ENCODE peak calls at places on chromosomes 11 and 22, in four cellular contexts. F is left ventricle myocardium inferior, B is OCI-M1, W is A549. L is an unnamed sample.

GRCh38 chr22:48853627-48854240 is 973.9 kb downstream of the BRD1 start:
- DNase-seq in F (no peak), W (no peak), B (no peak), L (no peak)

GRCh38 chr22:17085277-17086091 is 684 bp downstream of the IL17RA start:
- DNase-seq in W (no peak), F (peak; percentile 48), B (no peak), L (peak; percentile 77)

GRCh38 chr22:47202819-47203553 is 440.5 kb downstream of the TBC1D22A start:
- DNase-seq in W (no peak), B (no peak), F (no peak), L (no peak)

GRCh38 chr22:20499769-20500168 is 4.2 kb upstream of the KLHL22 start:
- DNase-seq in W (no peak), B (no peak), F (no peak), L (no peak)

GRCh38 chr22:50521710-50522109 is 3.7 kb downstream of the SCO2 start:
- DNase-seq in F (no peak), B (no peak), W (no peak), L (peak; percentile 7)

GRCh38 chr11:123193742-123194141 is 1.3 kb downstream of the CLMP start:
- DNase-seq in B (no peak), F (no peak), W (no peak), L (no peak)

GRCh38 chr11:108322666-108323065 is 99.8 kb downstream of the ATM start:
- DNase-seq in B (no peak), F (no peak), W (no peak), L (no peak)

GRCh38 chr11:36149538-36150242 is 139.5 kb downstream of the COMMD9 start:
- DNase-seq in W (peak; percentile 98), B (peak; percentile 94), F (no peak), L (peak; percentile 58)

GRCh38 chr11:13433437-13433836 is 29.6 kb downstream of the BTBD10 start:
- DNase-seq in W (no peak), F (no peak), B (no peak), L (no peak)

GRCh38 chr11:75158241-75158640 is 7.3 kb downstream of the SLCO2B1 start:
- DNase-seq in W (no peak), B (no peak), F (no peak), L (no peak)

GRCh38 chr11:130611791-130612251 is 163.4 kb downstream of the ADAMTS15 start:
- DNase-seq in F (no peak), W (peak; percentile 61), B (no peak), L (no peak)

GRCh38 chr22:46515208-46516111 is 22.0 kb downstream of the CELSR1 start:
- DNase-seq in W (no peak), B (no peak), F (no peak), L (no peak)

GRCh38 chr22:29765905-29766631 is 739 bp downstream of the ZMAT5 start:
- DNase-seq in F (no peak), B (peak; percentile 79), W (no peak), L (no peak)

GRCh38 chr22:36443198-36443770 is 38.2 kb downstream of the TXN2 start:
- DNase-seq in W (no peak), B (no peak), F (no peak), L (no peak)

L was measured in Right ventricle myocardium inferior.